ENCODE peak calls at places on chromosomes 12 and 14, in six cellular contexts. T is activated T-cell treated with anti-CD3 and anti-CD28 coated beads for 1 hour, D is iPS-NIHi11, B is putamen, L is brain microvascular endothelial cell, X is GM12865. F is an unnamed sample.
A peak's percentile ranks its signal among the peaks of the same experiment; 100 is the strongest.

GRCh38 chr14:100230361-100230760 is 8.6 kb upstream of the YY1 start:
- DNase-seq in X (no peak), D (no peak), L (no peak), B (no peak), T (no peak), F (no peak)

GRCh38 chr12:5872745-5873144 is 72.3 kb downstream of the ANO2 start:
- DNase-seq in X (peak; percentile 4), D (peak; percentile 42), B (no peak), L (peak; percentile 4), T (no peak), F (no peak)

GRCh38 chr12:388547-389137 is 478 bp downstream of the KDM5A start:
- DNase-seq in B (peak; percentile 32), X (peak; percentile 77), D (no peak), L (peak; percentile 3), T (no peak), F (no peak)

GRCh38 chr12:4855121-4855924 is 54.4 kb upstream of the KCNA1 start:
- DNase-seq in D (peak; percentile 80), L (peak; percentile 75), X (peak; percentile 86), T (peak; percentile 20), B (peak; percentile 82), F (peak; percentile 65)

GRCh38 chr12:75641031-75641780 is 129.8 kb upstream of the KRR1 start:
- DNase-seq in B (no peak), D (peak; percentile 20), L (peak; percentile 93), T (no peak), X (peak; percentile 88), F (peak; percentile 83)

GRCh38 chr14:94738786-94739185 is 31.1 kb downstream of the GSC start:
- DNase-seq in L (peak; percentile 81), D (no peak), T (no peak), B (no peak), X (no peak), F (peak; percentile 56)

GRCh38 chr12:102638777-102639176 is 158.4 kb upstream of the IGF1 start:
- DNase-seq in B (no peak), T (no peak), D (no peak), X (no peak), L (no peak), F (no peak)

GRCh38 chr12:96099986-96100385 is 64.6 kb upstream of the LTA4H start:
- DNase-seq in T (no peak), D (no peak), L (no peak), X (no peak), B (no peak), F (no peak)

GRCh38 chr14:71693373-71693772 is 238.9 kb upstream of the RGS6 start:
- DNase-seq in T (no peak), D (no peak), X (no peak), B (no peak), L (peak; percentile 75), F (peak; percentile 64)

GRCh38 chr14:77663289-77663688 is 44.5 kb downstream of the ALKBH1 start:
- DNase-seq in B (no peak), L (no peak), T (no peak), D (no peak), X (no peak), F (no peak)

GRCh38 chr14:66017960-66018359 is 468.2 kb upstream of the CCDC196 start:
- DNase-seq in X (no peak), T (no peak), B (no peak), L (no peak), D (no peak), F (no peak)

GRCh38 chr14:64994540-64994939 is 7.8 kb downstream of the FNTB start:
- DNase-seq in T (no peak), D (no peak), X (no peak), L (no peak), B (no peak), F (no peak)

GRCh38 chr12:56206373-56207166 is 15.2 kb downstream of the RNF41 start:
- DNase-seq in D (peak; percentile 82), T (peak; percentile 28), X (peak; percentile 62), L (peak; percentile 62), B (no peak), F (no peak)

GRCh38 chr14:51828017-51828797 is 32.2 kb upstream of the GNG2 start:
- DNase-seq in D (peak; percentile 34), X (peak; percentile 77), B (no peak), T (peak; percentile 52), L (peak; percentile 67), F (no peak)

GRCh38 chr12:113136128-113136989 is 798 bp upstream of the RASAL1 start:
- DNase-seq in B (peak; percentile 87), T (peak; percentile 33), X (no peak), L (no peak), D (peak; percentile 35), F (no peak)

GRCh38 chr12:73892181-73892580 is 645.5 kb upstream of the ATXN7L3B start:
- DNase-seq in L (no peak), T (no peak), X (no peak), D (no peak), B (no peak), F (no peak)

GRCh38 chr14:99234982-99235491 is 37.0 kb downstream of the BCL11B start:
- DNase-seq in D (peak; percentile 63), T (peak; percentile 61), B (peak; percentile 50), X (no peak), L (no peak), F (no peak)

GRCh38 chr12:70695361-70696023 is 58.3 kb upstream of the PTPRB start:
- DNase-seq in D (no peak), X (no peak), L (no peak), B (no peak), T (no peak), F (no peak)

GRCh38 chr12:6161124-6161882 is 36.8 kb upstream of the VWF start:
- DNase-seq in B (no peak), D (no peak), T (no peak), L (peak; percentile 58), X (no peak), F (no peak)

GRCh38 chr12:26340649-26341048 is 145.3 kb downstream of the SSPN start:
- DNase-seq in X (peak; percentile 36), B (peak; percentile 70), D (no peak), T (no peak), L (no peak), F (no peak)

GRCh38 chr14:101739446-101740141 is 21.9 kb upstream of the PPP2R5C start:
- DNase-seq in D (no peak), B (peak; percentile 67), L (no peak), X (no peak), T (no peak), F (no peak)

GRCh38 chr12:34299802-34300193 is 277.5 kb downstream of the ALG10 start:
- DNase-seq in B (no peak), D (no peak), T (no peak), X (no peak), L (no peak), F (no peak)

GRCh38 chr12:115351513-115352077 is 667.6 kb upstream of the TBX3 start:
- DNase-seq in B (no peak), D (no peak), T (no peak), L (no peak), X (no peak), F (peak; percentile 59)

GRCh38 chr14:101827286-101827685 is 65.8 kb downstream of the PPP2R5C start:
- DNase-seq in D (no peak), L (no peak), B (no peak), X (no peak), T (no peak), F (no peak)

GRCh38 chr12:132289356-132290202 is 39.8 kb downstream of the GALNT9 start:
- DNase-seq in D (no peak), L (no peak), T (no peak), X (no peak), B (no peak), F (no peak)

GRCh38 chr12:113242560-113242959 is 21.3 kb downstream of the TPCN1 start:
- DNase-seq in T (no peak), L (no peak), B (no peak), X (no peak), D (no peak), F (no peak)

GRCh38 chr12:499837-500458 is 40.2 kb downstream of the B4GALNT3 start:
- DNase-seq in L (no peak), D (no peak), X (no peak), T (no peak), B (no peak), F (peak; percentile 9)

GRCh38 chr14:102317564-102318248 is 1.8 kb upstream of the ZNF839 start:
- DNase-seq in B (peak; percentile 59), D (no peak), T (no peak), X (peak; percentile 70), L (no peak), F (no peak)

GRCh38 chr14:103576371-103577024 is 13.7 kb downstream of the COA8 start:
- DNase-seq in L (peak; percentile 73), D (peak; percentile 81), X (no peak), B (peak; percentile 76), T (no peak), F (peak; percentile 90)

GRCh38 chr14:57352771-57353170 is 37.6 kb upstream of the NAA30 start:
- DNase-seq in T (no peak), L (no peak), X (no peak), D (no peak), B (no peak), F (no peak)

GRCh38 chr14:54570047-54570446 is 3.1 kb downstream of the SAMD4A start:
- DNase-seq in X (no peak), D (no peak), L (no peak), B (no peak), T (no peak), F (no peak)

GRCh38 chr12:26791328-26791791 is 41.6 kb downstream of the ITPR2 start:
- DNase-seq in D (no peak), X (peak; percentile 36), T (no peak), L (no peak), B (peak; percentile 43), F (no peak)